ENCODE peak calls at places on chromosomes 2 and 18, in four cellular contexts. W is endothelial cell of umbilical vein; F is occipital lobe; Z is activated naive CD8-positive, alpha-beta T cell treated with anti-CD3 and anti-CD28 coated beads for 36 hours. R is an unnamed sample.

GRCh38 chr2:182301093-182301492 is 125.7 kb downstream of the PDE1A start:
- DNase-seq in Z (no peak), W (peak; percentile 21), F (no peak), R (peak; percentile 23)

GRCh38 chr18:54162431-54162830 is 62.0 kb downstream of the MBD2 start:
- DNase-seq in W (no peak), Z (no peak), F (no peak), R (no peak)

GRCh38 chr2:108921096-108922030 is 67.7 kb downstream of the EDAR start:
- DNase-seq in Z (no peak), F (no peak), W (no peak), R (no peak)

GRCh38 chr2:28201711-28202180 is 190.9 kb upstream of the FOSL2 start:
- DNase-seq in W (no peak), F (no peak), Z (no peak), R (no peak)

GRCh38 chr2:234490239-234491074 is 6.4 kb downstream of the ARL4C start:
- DNase-seq in F (no peak), W (no peak), Z (peak; percentile 44), R (no peak)

GRCh38 chr18:58098706-58099105 is 54.7 kb downstream of the NEDD4L start:
- DNase-seq in F (no peak), Z (no peak), W (no peak), R (peak; percentile 42)

GRCh38 chr2:46456789-46457188 is 22.6 kb upstream of the TMEM247 start:
- DNase-seq in F (no peak), Z (no peak), W (no peak), R (no peak)

GRCh38 chr18:49663755-49664085 is 101.9 kb downstream of the LIPG start:
- DNase-seq in Z (no peak), F (no peak), W (no peak), R (no peak)

GRCh38 chr18:74806700-74807416 is 209.2 kb downstream of the ZNF407 start:
- DNase-seq in W (peak; percentile 66), Z (no peak), F (no peak), R (peak; percentile 73)

GRCh38 chr2:224195954-224196571 is 157.0 kb upstream of the SERPINE2 start:
- DNase-seq in F (peak; percentile 14), Z (no peak), W (no peak), R (no peak)

R was measured in NCI-H69.